ENCODE peak calls at places on chromosome 10, in eight cellular contexts. U is HCT116, X is mammary epithelial cell, P is stomach, K is heart left ventricle, O is tibial nerve, S is IMR-90, I is transverse colon. H is an unnamed sample.

GRCh38 chr10:75108684-75109458 is 2.6 kb upstream of the SAMD8 start:
- DNase-seq in I (peak; percentile 26), P (no peak), O (no peak), X (no peak), S (no peak), K (peak; percentile 28), U (peak; percentile 27), H (no peak)

GRCh38 chr10:88792656-88793055 is 9.9 kb upstream of the LIPM start:
- DNase-seq in K (peak; percentile 16), S (peak; percentile 45), U (no peak), I (peak; percentile 10), P (no peak), X (peak; percentile 72), O (peak; percentile 21), H (peak; percentile 36)

GRCh38 chr10:121644501-121644900 is 46.3 kb upstream of the FGFR2 start:
- DNase-seq in O (no peak), K (no peak), X (no peak), I (no peak), S (no peak), P (no peak), U (no peak), H (no peak)

GRCh38 chr10:116944911-116945310 is 60.1 kb downstream of the SHTN1 start:
- DNase-seq in K (no peak), I (no peak), U (no peak), P (no peak), O (no peak), X (no peak), S (no peak), H (no peak)

GRCh38 chr10:119543814-119544642 is 1.5 kb upstream of the RGS10 start:
- DNase-seq in S (no peak), P (no peak), X (no peak), I (no peak), K (no peak), U (no peak), O (no peak), H (no peak)

GRCh38 chr10:22606164-22606614 is 108.2 kb downstream of the PIP4K2A start:
- DNase-seq in I (peak; percentile 56), X (no peak), P (no peak), K (peak; percentile 25), S (peak; percentile 59), O (peak; percentile 33), U (no peak), H (peak; percentile 56)

GRCh38 chr10:119489572-119490326 is 52.8 kb downstream of the RGS10 start:
- DNase-seq in O (peak; percentile 17), K (no peak), U (peak; percentile 32), P (peak; percentile 36), S (no peak), X (peak; percentile 35), I (peak; percentile 43), H (no peak)

GRCh38 chr10:127041561-127041960 is 136.3 kb downstream of the DOCK1 start:
- DNase-seq in X (peak; percentile 90), P (no peak), O (no peak), I (no peak), U (peak; percentile 29), K (no peak), S (peak; percentile 95), H (no peak)

GRCh38 chr10:99788598-99789259 is 6.3 kb downstream of the ABCC2 start:
- DNase-seq in X (no peak), U (no peak), O (peak; percentile 78), K (peak; percentile 18), S (peak; percentile 73), I (peak; percentile 20), P (no peak), H (peak; percentile 81)

GRCh38 chr10:122499012-122499411 is 37.7 kb downstream of the HTRA1 start:
- DNase-seq in U (no peak), K (peak; percentile 55), X (no peak), S (no peak), I (no peak), P (no peak), O (no peak), H (no peak)

GRCh38 chr10:48708144-48708543 is 23.5 kb downstream of the WDFY4 start:
- DNase-seq in K (peak; percentile 59), O (no peak), X (no peak), I (no peak), P (no peak), S (peak; percentile 25), U (no peak), H (no peak)

GRCh38 chr10:75418287-75418686 is 13.1 kb upstream of the LRMDA start:
- DNase-seq in S (no peak), I (no peak), U (no peak), X (no peak), O (no peak), K (no peak), P (no peak), H (no peak)

GRCh38 chr10:114363745-114364460 is 40.4 kb downstream of the AFAP1L2 start:
- DNase-seq in X (no peak), P (no peak), O (no peak), S (no peak), U (no peak), K (no peak), I (no peak), H (no peak)

GRCh38 chr10:125144693-125145623 is 15.4 kb downstream of the CTBP2 start:
- DNase-seq in U (peak; percentile 61), P (no peak), O (no peak), K (no peak), S (peak; percentile 57), X (peak; percentile 65), I (no peak), H (no peak)

GRCh38 chr10:84176351-84176750 is 2.8 kb downstream of the GPR15LG start:
- DNase-seq in O (no peak), I (no peak), S (no peak), X (no peak), K (no peak), U (no peak), P (no peak), H (no peak)

GRCh38 chr10:46992794-46993552 is 81.7 kb downstream of the PTPN20 start:
- DNase-seq in P (no peak), I (peak; percentile 25), K (peak; percentile 27), X (peak; percentile 14), U (peak; percentile 45), O (peak; percentile 43), S (peak; percentile 50), H (peak; percentile 62)

GRCh38 chr10:129962092-129962494 is 2.0 kb downstream of the EBF3 start:
- DNase-seq in I (no peak), P (no peak), S (no peak), O (no peak), K (no peak), U (no peak), X (no peak), H (peak; percentile 50)

GRCh38 chr10:73517166-73517888 is 21.5 kb upstream of the PPP3CB start:
- DNase-seq in P (no peak), U (no peak), X (no peak), O (no peak), S (peak; percentile 51), I (no peak), K (no peak), H (no peak)

GRCh38 chr10:99629625-99629978 is 9.4 kb upstream of the SLC25A28 start:
- DNase-seq in I (no peak), O (no peak), X (peak; percentile 11), K (no peak), U (no peak), S (no peak), P (no peak), H (no peak)

DNA sequence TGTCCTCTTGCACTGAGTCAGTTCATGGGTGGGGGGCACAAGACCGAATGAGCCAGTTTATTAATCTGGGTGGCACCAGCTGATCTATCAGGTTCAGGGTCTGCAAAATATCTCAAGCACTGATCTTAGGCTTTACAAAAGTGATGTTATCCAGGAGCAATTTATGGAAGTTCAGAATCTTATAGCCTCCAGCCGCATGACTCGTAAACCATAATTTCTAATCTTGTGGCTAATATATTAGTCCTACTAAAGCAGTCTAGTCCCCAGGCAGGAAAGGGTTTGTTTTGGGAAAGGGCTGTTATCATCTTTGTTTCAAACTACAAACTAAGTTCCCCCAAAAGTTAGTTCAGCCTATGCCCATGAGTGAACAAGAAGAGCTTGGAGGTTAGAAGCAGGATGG is 33.9 kb downstream of the AKR1C8 start:
- DNase-seq in O (no peak), S (no peak), P (no peak), I (no peak), X (peak; percentile 52), K (no peak), U (no peak), H (no peak)
- H3K9me3 ChIP-seq in O (no peaks in the 10 kb centered on the region), S (no peaks in the 10 kb centered on the region), P (peaks cover 7% of the 10 kb centered on the region), I (peaks cover 7% of the 10 kb centered on the region), X (no peaks in the 10 kb centered on the region), K (peaks cover 13% of the 10 kb centered on the region), U (no peaks in the 10 kb centered on the region), H (no peaks in the 10 kb centered on the region)

GRCh38 chr10:131231965-131232541 is 79.5 kb downstream of the TCERG1L start:
- DNase-seq in O (no peak), P (no peak), I (no peak), U (no peak), K (no peak), X (no peak), S (no peak), H (no peak)
- H3K9me3 ChIP-seq in O (no peaks in the 10 kb centered on the region), P (peaks cover 5% of the 10 kb centered on the region), I (no peaks in the 10 kb centered on the region), U (no peaks in the 10 kb centered on the region), K (peaks cover 4% of the 10 kb centered on the region), X (peaks cover 31% of the 10 kb centered on the region), S (peaks cover 36% of the 10 kb centered on the region), H (no peaks in the 10 kb centered on the region)

GRCh38 chr10:37895674-37896073 is 38.3 kb upstream of the ZNF248 start:
- DNase-seq in U (no peak), K (no peak), S (no peak), O (no peak), X (no peak), I (no peak), P (no peak), H (no peak)
- H3K9me3 ChIP-seq in U (peaks cover 16% of the 10 kb centered on the region), K (peaks cover 53% of the 10 kb centered on the region), S (peaks cover 7% of the 10 kb centered on the region), O (peaks cover 31% of the 10 kb centered on the region), X (peaks cover 30% of the 10 kb centered on the region), I (peaks cover 42% of the 10 kb centered on the region), P (peaks cover 66% of the 10 kb centered on the region), H (peaks cover 29% of the 10 kb centered on the region)

GRCh38 chr10:69360485-69361302 is 56.0 kb downstream of the TACR2 start:
- DNase-seq in S (peak; percentile 93), U (no peak), X (peak; percentile 88), P (peak; percentile 94), O (peak; percentile 80), I (peak; percentile 81), K (peak; percentile 68), H (peak; percentile 83)

GRCh38 chr10:69363666-69364065 is 53.1 kb downstream of the TACR2 start:
- DNase-seq in U (no peak), S (no peak), I (no peak), X (no peak), K (no peak), P (no peak), O (no peak), H (no peak)

GRCh38 chr10:69362471-69362954 is 54.2 kb downstream of the TACR2 start:
- DNase-seq in U (no peak), O (no peak), X (no peak), K (peak; percentile 76), S (peak; percentile 90), I (peak; percentile 64), P (peak; percentile 61), H (peak; percentile 94)

GRCh38 chr10:69359089-69360025 is 57.4 kb downstream of the TACR2 start:
- DNase-seq in I (no peak), S (no peak), P (no peak), X (no peak), U (no peak), O (no peak), K (no peak), H (no peak)

DNA sequence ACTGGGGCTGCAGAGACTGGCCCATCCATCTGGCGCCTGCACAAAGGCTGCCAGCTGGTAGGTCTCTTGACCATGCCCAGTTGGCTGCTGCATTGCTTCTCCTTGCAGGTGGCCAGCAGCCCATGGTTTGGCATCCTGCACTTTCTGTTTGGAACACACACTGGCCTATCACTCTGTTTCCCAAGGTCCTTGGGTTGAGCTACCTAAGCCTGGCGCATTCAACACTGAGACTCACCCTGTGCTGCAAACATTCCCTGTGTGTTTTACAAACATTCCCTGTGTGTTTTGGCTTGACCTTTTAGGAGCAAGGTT is 55.5 kb downstream of the TACR2 start:
- DNase-seq in X (no peak), U (no peak), K (no peak), I (no peak), O (no peak), P (peak; percentile 92), S (no peak), H (no peak)
- H3K9me3 ChIP-seq in X (no peaks in the 10 kb centered on the region), U (no peaks in the 10 kb centered on the region), K (no peaks in the 10 kb centered on the region), I (no peaks in the 10 kb centered on the region), O (no peaks in the 10 kb centered on the region), P (no peaks in the 10 kb centered on the region), S (no peaks in the 10 kb centered on the region), H (no peaks in the 10 kb centered on the region)

H was measured in tibial artery.